ENCODE peak calls at places on chromosomes 7 and 10, in five cellular contexts. O is HCT116; N is fibroblast of lung; L is PC-9; S is CD8-positive, alpha-beta T cell. R is an unnamed sample.

GRCh38 chr7:16636533-16637173 is 8.9 kb downstream of the ANKMY2 start:
- DNase-seq in L (no peak), S (no peak), O (no peak), N (peak; percentile 89), R (no peak)

GRCh38 chr7:31981874-31982390 is 88.3 kb downstream of the PDE1C start:
- DNase-seq in L (no peak), N (no peak), S (no peak), O (no peak), R (no peak)

GRCh38 chr10:35058134-35058533 is 32.0 kb downstream of the CUL2 start:
- DNase-seq in S (no peak), O (no peak), N (peak; percentile 83), L (peak; percentile 69), R (no peak)

GRCh38 chr10:88458209-88458608 is 124.9 kb downstream of the RNLS start:
- DNase-seq in L (no peak), O (no peak), S (no peak), N (no peak), R (no peak)

GRCh38 chr7:123635551-123636359 is 19.9 kb upstream of the LMOD2 start:
- DNase-seq in N (peak; percentile 76), S (no peak), L (no peak), O (no peak), R (no peak)

GRCh38 chr7:149196151-149196704 is 882 bp downstream of the ZNF282 start:
- DNase-seq in L (no peak), O (no peak), N (peak; percentile 22), S (no peak), R (no peak)

GRCh38 chr7:95607477-95608010 is 11.2 kb upstream of the PDK4 start:
- DNase-seq in S (no peak), O (no peak), L (no peak), N (peak; percentile 60), R (no peak)

GRCh38 chr10:71371750-71372166 is 25.0 kb upstream of the CDH23 start:
- DNase-seq in N (no peak), L (no peak), O (no peak), S (no peak), R (no peak)

GRCh38 chr7:150778738-150779301 is 21.3 kb downstream of the TMEM176B start:
- DNase-seq in L (peak; percentile 50), S (peak; percentile 46), O (peak; percentile 68), N (peak; percentile 64), R (no peak)

GRCh38 chr7:93150200-93150835 is 2.1 kb upstream of the SAMD9L start:
- DNase-seq in O (no peak), N (peak; percentile 12), L (peak; percentile 50), S (no peak), R (no peak)

GRCh38 chr7:29282819-29283414 is 88.3 kb downstream of the CHN2 start:
- DNase-seq in L (no peak), S (no peak), N (no peak), O (no peak), R (no peak)

GRCh38 chr10:11863353-11864105 is 40.4 kb downstream of the PROSER2 start:
- DNase-seq in O (no peak), L (no peak), S (peak; percentile 13), N (no peak), R (no peak)

GRCh38 chr7:467393-467828 is 52.2 kb downstream of the PDGFA start:
- DNase-seq in L (no peak), S (no peak), N (no peak), O (no peak), R (no peak)

GRCh38 chr10:112330154-112330553 is 43.8 kb upstream of the ACSL5 start:
- DNase-seq in N (no peak), S (no peak), L (no peak), O (no peak), R (no peak)

GRCh38 chr7:72077776-72078175 is 334.4 kb downstream of the CALN1 start:
- DNase-seq in L (no peak), N (no peak), S (no peak), O (no peak), R (no peak)

GRCh38 chr10:71213127-71213616 is 802 bp downstream of the UNC5B start:
- DNase-seq in N (peak; percentile 79), L (peak; percentile 84), O (peak; percentile 36), S (no peak), R (peak; percentile 75)

GRCh38 chr7:23915196-23915595 is 205.2 kb downstream of the STK31 start:
- DNase-seq in N (no peak), L (no peak), O (no peak), S (no peak), R (no peak)

GRCh38 chr7:323410-323809 is 33.4 kb downstream of the FOXL3 start:
- DNase-seq in O (no peak), S (no peak), L (no peak), N (no peak), R (no peak)

GRCh38 chr10:133162178-133162909 is 2.3 kb downstream of the KNDC1 start:
- DNase-seq in O (no peak), S (no peak), L (no peak), N (no peak), R (no peak)

GRCh38 chr10:78203915-78204818 is 170.5 kb downstream of the RPS24 start:
- DNase-seq in O (no peak), S (no peak), N (no peak), L (peak; percentile 45), R (peak; percentile 77)

GRCh38 chr10:80567292-80567691 is 29.6 kb downstream of the SH2D4B start:
- DNase-seq in O (no peak), N (no peak), L (no peak), S (no peak), R (no peak)

GRCh38 chr10:60526024-60526585 is 136.4 kb upstream of the ANK3 start:
- DNase-seq in N (no peak), L (no peak), O (no peak), S (no peak), R (no peak)

GRCh38 chr7:133135451-133135850 is 53.6 kb upstream of the CHCHD3 start:
- DNase-seq in S (no peak), L (no peak), N (no peak), O (no peak), R (no peak)

GRCh38 chr7:133140994-133141595 is 59.2 kb upstream of the CHCHD3 start:
- DNase-seq in S (no peak), N (no peak), L (no peak), O (no peak), R (no peak)

GRCh38 chr7:133134810-133135209 is 52.9 kb upstream of the CHCHD3 start:
- DNase-seq in N (no peak), O (no peak), S (no peak), L (no peak), R (no peak)

DNA sequence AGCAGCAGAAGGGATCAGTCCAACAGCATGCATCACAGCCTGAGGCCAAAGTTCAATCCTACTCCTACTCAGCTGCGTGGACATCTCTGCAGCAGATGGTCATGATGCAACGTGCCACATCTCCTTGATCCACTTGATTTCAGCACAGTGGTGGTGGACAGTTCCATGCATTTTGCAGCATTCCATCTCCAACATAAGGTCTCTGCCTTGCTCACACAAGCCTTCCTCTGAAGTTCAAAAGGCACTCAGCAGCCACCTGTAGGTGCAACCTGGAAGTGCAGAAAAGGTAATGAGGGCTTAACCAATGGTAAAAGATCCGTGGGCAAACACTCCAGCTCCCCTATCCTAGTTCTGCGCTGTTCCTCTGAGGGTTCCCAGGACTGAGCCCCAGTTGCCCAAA is 57.5 kb upstream of the CHCHD3 start:
- DNase-seq in L (no peak), S (no peak), N (peak; percentile 51), O (peak; percentile 10), R (no peak)
- TF ChIP-seq CTCF in L (peak; percentile 19), S (no peak), N (no peak), O (no peak), R (no peak)

DNA sequence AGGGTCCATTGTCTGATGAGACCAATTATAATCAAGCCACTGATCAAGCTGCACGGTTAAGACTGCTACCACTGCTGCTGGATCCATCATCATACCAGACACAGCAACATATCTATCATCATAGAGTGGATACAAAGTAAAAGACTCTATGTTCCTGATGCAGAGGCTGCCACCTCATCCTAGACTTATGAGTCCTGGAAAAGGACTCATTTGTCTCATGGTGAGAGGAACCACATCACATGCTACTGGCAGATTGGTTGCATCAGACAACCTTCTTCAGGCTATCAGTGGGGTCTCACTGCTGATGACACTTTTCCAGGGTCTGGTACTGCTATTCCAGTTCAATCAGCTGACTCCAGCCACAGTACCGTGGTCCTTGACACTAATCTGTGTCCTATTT is 79.0 kb downstream of the ABI1 start:
- DNase-seq in N (no peak), O (no peak), L (no peak), S (no peak), R (no peak)
- H3K27ac ChIP-seq in N (peak overlapping the region; percentile 58), O (peak overlapping the region; percentile 51), L (peak overlapping the region; percentile 92), S (no peak overlapping the region), R (no peak overlapping the region)

GRCh38 chr7:153320728-153321127 is 561.2 kb downstream of the ACTR3B start:
- DNase-seq in N (no peak), O (no peak), L (no peak), S (no peak), R (no peak)
- TF ChIP-seq CTCF in N (no peak), O (no peak), L (no peak), S (no peak), R (no peak)

DNA sequence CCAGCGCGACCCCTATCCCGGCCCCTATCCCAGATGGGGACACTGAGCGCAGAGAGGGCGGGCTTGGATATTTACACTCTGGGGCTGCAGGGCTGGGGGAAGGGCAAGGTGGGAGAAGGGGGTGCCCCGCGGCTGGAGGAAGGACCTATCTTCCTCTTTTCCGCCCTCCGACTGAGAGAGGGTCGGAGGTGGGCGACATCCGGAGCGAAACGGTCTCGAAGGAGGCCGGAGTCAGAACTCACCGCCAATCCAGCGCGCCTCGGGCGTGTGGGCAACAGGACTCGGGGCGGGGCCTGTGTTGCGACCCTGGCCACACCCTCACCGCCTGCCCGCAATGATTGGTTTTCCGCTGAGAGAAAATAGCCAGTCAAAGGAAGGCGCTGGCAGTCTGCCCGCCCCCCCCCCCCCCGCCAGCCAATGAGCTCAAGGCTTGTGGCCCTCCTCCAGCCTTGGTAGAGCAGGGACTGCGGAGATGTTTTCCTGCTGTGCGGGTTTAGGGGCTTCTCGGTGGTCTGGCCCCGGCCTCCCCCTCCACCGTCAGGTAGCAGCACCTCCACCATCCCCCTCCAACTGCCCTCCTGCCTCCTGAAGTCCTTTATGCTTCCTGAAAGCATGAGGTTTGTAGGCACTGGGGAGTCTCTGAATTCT is at the start of gene METTL27:
- DNase-seq in O (peak; percentile 88), S (peak; percentile 76), L (peak; percentile 79), N (peak; percentile 92), R (peak; percentile 97)
- H3K27ac ChIP-seq in O (peak within 1 kb of the TSS; percentile 90), S (no peak within 1 kb of the TSS), L (peak within 1 kb of the TSS; percentile 59), N (peak within 1 kb of the TSS; percentile 59), R (peak within 1 kb of the TSS; percentile 78)